ENCODE peak calls at places on chromosomes 4 and X, in five cellular contexts. O, W, D, I and L are unnamed samples.

GRCh38 chr4:175542787-175543186 is 269.3 kb downstream of the GPM6A start:
- DNase-seq in I (no peak), O (no peak), W (no peak), D (no peak), L (no peak)

GRCh38 chrX:18410038-18410437 is 15.4 kb upstream of the CDKL5 start:
- DNase-seq in W (no peak), I (peak), O (peak), D (no peak), L (peak)

GRCh38 chrX:132412208-132412607 is 76.6 kb downstream of the MBNL3 start:
- DNase-seq in O (no peak), D (no peak), I (no peak), W (no peak), L (no peak)

GRCh38 chr4:93671093-93671492 is 157.5 kb upstream of the ATOH1 start:
- DNase-seq in D (no peak), I (no peak), W (no peak), O (no peak), L (no peak)

GRCh38 chrX:30965751-30966150 is 76.7 kb upstream of the TAB3 start:
- DNase-seq in D (no peak), I (no peak), W (no peak), O (no peak), L (no peak)

GRCh38 chr4:80295841-80296240 is 29.4 kb downstream of the FGF5 start:
- DNase-seq in D (no peak), I (peak), W (no peak), O (peak), L (no peak)

GRCh38 chr4:145487626-145488025 is 6.0 kb downstream of the SMAD1 start:
- DNase-seq in D (no peak), W (no peak), O (no peak), I (no peak), L (no peak)

GRCh38 chr4:77025643-77026321 is 50.0 kb downstream of the CCNI start:
- DNase-seq in I (peak), D (no peak), O (peak), W (no peak), L (no peak)

GRCh38 chrX:138006176-138006575 is 440.2 kb downstream of the ZIC3 start:
- DNase-seq in I (no peak), D (no peak), W (no peak), O (no peak), L (no peak)

GRCh38 chrX:138191998-138192397 is 519.5 kb downstream of the FGF13 start:
- DNase-seq in W (no peak), I (peak), O (no peak), D (no peak), L (peak)

GRCh38 chr4:73487233-73487632 is 5.7 kb downstream of the AFM start:
- DNase-seq in D (no peak), O (no peak), I (no peak), W (no peak), L (no peak)

GRCh38 chrX:18983711-18984380 is at the start of gene PHKA2:
- DNase-seq in D (no peak), W (no peak), I (peak), O (peak), L (peak)

GRCh38 chr4:10078481-10079233 is 37.9 kb downstream of the WDR1 start:
- DNase-seq in I (no peak), O (no peak), W (no peak), D (no peak), L (no peak)

GRCh38 chr4:137739391-137739790 is 207.1 kb upstream of the PCDH18 start:
- DNase-seq in O (no peak), D (no peak), I (no peak), W (no peak), L (no peak)

GRCh38 chrX:23483396-23483795 is 148.7 kb downstream of the PTCHD1 start:
- DNase-seq in W (no peak), I (no peak), D (no peak), O (no peak), L (no peak)

GRCh38 chr4:26323807-26324206 is 3.0 kb downstream of the RBPJ start:
- DNase-seq in O (peak), I (no peak), W (no peak), D (no peak), L (no peak)

GRCh38 chr4:25775166-25775565 is 87.6 kb downstream of the SEL1L3 start:
- DNase-seq in O (peak), D (no peak), W (no peak), I (no peak), L (no peak)

GRCh38 chrX:133670394-133670793 is 255.1 kb upstream of the GPC4 start:
- DNase-seq in W (no peak), O (peak), I (peak), D (no peak), L (peak)

GRCh38 chr4:80070880-80071620 is 2.0 kb downstream of the ANTXR2 start:
- DNase-seq in I (no peak), W (no peak), D (no peak), O (peak), L (no peak)

GRCh38 chrX:40145001-40145631 is 47.4 kb upstream of the BCOR start:
- DNase-seq in D (no peak), W (no peak), O (no peak), I (peak), L (peak)

GRCh38 chr4:14111730-14112171 is 484.2 kb upstream of the BOD1L1 start:
- DNase-seq in D (no peak), I (peak), O (peak), W (no peak), L (no peak)

GRCh38 chr4:11669156-11669555 is 240.5 kb upstream of the HS3ST1 start:
- DNase-seq in I (no peak), W (no peak), D (no peak), O (peak), L (peak)

GRCh38 chr4:174714393-174715211 is 114.4 kb downstream of the GLRA3 start:
- DNase-seq in D (no peak), O (peak), W (no peak), I (peak), L (peak)

GRCh38 chr4:15428611-15429010 is 778 bp downstream of the C1QTNF7 start:
- DNase-seq in O (no peak), W (no peak), D (no peak), I (no peak), L (peak)

GRCh38 chr4:89957527-89957926 is 62.9 kb downstream of the MMRN1 start:
- DNase-seq in I (no peak), D (no peak), O (no peak), W (no peak), L (no peak)

GRCh38 chrX:132443736-132444135 is 45.1 kb downstream of the MBNL3 start:
- DNase-seq in I (no peak), W (no peak), O (no peak), D (no peak), L (peak)

GRCh38 chr4:2243682-2244380 is 1.9 kb upstream of the HAUS3 start:
- DNase-seq in O (no peak), I (peak), W (no peak), D (no peak), L (no peak)

GRCh38 chr4:147003956-147004580 is 58.4 kb upstream of the TTC29 start:
- DNase-seq in I (no peak), W (no peak), D (no peak), O (no peak), L (no peak)

GRCh38 chr4:11799182-11799581 is 370.5 kb upstream of the HS3ST1 start:
- DNase-seq in D (no peak), W (no peak), I (no peak), O (no peak), L (no peak)

GRCh38 chr4:134773497-134774000 is 572.0 kb upstream of the PABPC4L start:
- DNase-seq in O (no peak), W (no peak), I (no peak), D (no peak), L (no peak)

GRCh38 chr4:88697113-88697512 is 516 bp downstream of the NAP1L5 start:
- DNase-seq in D (no peak), O (peak), W (no peak), I (peak), L (no peak)

GRCh38 chr4:83381173-83381572 is 46.5 kb upstream of the HPSE start:
- DNase-seq in W (no peak), O (no peak), I (no peak), D (no peak), L (peak)

GRCh38 chr4:155828628-155829027 is 37.4 kb downstream of the ASIC5 start:
- DNase-seq in W (no peak), D (no peak), I (no peak), O (peak), L (no peak)

GRCh38 chr4:87353592-87353991 is 30.9 kb upstream of the HSD17B13 start:
- DNase-seq in O (no peak), W (no peak), D (no peak), I (peak), L (peak)